ENCODE peak calls at places on chromosomes 1 and 21, in five cellular contexts. One of them, this sample, is unnamed. For H3K27me3 and H3K4me1, the result is how much of the 10 kb centered on the place peaks cover.

GRCh38 chr1:43005460-43006351 is 47.0 kb upstream of the SLC2A1 start:
- DNase-seq in sigmoid colon: no peak
- DNase-seq in tibial nerve: no peak
- DNase-seq in transverse colon: no peak
- DNase-seq in ovary: no peak
- DNase-seq in this sample: no peak

GRCh38 chr1:43237131-43237530 is 32.7 kb upstream of the TMEM125 start:
- DNase-seq in sigmoid colon: no peak
- DNase-seq in tibial nerve: no peak
- DNase-seq in transverse colon: no peak
- DNase-seq in ovary: no peak
- DNase-seq in this sample: no peak

GRCh38 chr1:162236201-162236600 is 140.5 kb downstream of the SPATA46 start:
- DNase-seq in sigmoid colon: no peak
- DNase-seq in tibial nerve: no peak
- DNase-seq in transverse colon: no peak
- DNase-seq in ovary: no peak
- DNase-seq in this sample: no peak

GRCh38 chr1:10754571-10755329 is 41.7 kb downstream of the CASZ1 start:
- DNase-seq in sigmoid colon: no peak
- DNase-seq in tibial nerve: no peak
- DNase-seq in transverse colon: no peak
- DNase-seq in ovary: no peak
- DNase-seq in this sample: no peak

GRCh38 chr1:12404918-12405317 is 175.1 kb downstream of the VPS13D start:
- DNase-seq in sigmoid colon: no peak
- DNase-seq in tibial nerve: no peak
- DNase-seq in transverse colon: no peak
- DNase-seq in ovary: no peak
- DNase-seq in this sample: no peak

GRCh38 chr1:187313115-187313514 is 484.4 kb downstream of the PLA2G4A start:
- DNase-seq in sigmoid colon: no peak
- DNase-seq in tibial nerve: no peak
- DNase-seq in transverse colon: no peak
- DNase-seq in ovary: no peak
- DNase-seq in this sample: no peak

GRCh38 chr1:165738794-165739193 is 29.9 kb downstream of the TMCO1 start:
- DNase-seq in sigmoid colon: no peak
- DNase-seq in tibial nerve: no peak
- DNase-seq in transverse colon: no peak
- DNase-seq in ovary: no peak
- DNase-seq in this sample: no peak

GRCh38 chr1:84996846-84997666 is at the start of gene MCOLN2:
- DNase-seq in sigmoid colon: no peak
- DNase-seq in tibial nerve: no peak
- DNase-seq in transverse colon: peak
- DNase-seq in ovary: no peak
- DNase-seq in this sample: no peak

GRCh38 chr1:21511579-21512522 is 2.6 kb downstream of the ALPL start:
- DNase-seq in sigmoid colon: peak
- DNase-seq in tibial nerve: peak
- DNase-seq in transverse colon: peak
- DNase-seq in ovary: peak
- DNase-seq in this sample: no peak

GRCh38 chr1:31788825-31789256 is 24.7 kb upstream of the ADGRB2 start:
- DNase-seq in sigmoid colon: no peak
- DNase-seq in tibial nerve: no peak
- DNase-seq in transverse colon: no peak
- DNase-seq in ovary: no peak
- DNase-seq in this sample: no peak

GRCh38 chr21:44880762-44881585 is 7.5 kb upstream of the PTTG1IP start:
- DNase-seq in sigmoid colon: peak
- DNase-seq in tibial nerve: peak
- DNase-seq in transverse colon: no peak
- DNase-seq in ovary: no peak
- DNase-seq in this sample: no peak

GRCh38 chr1:22712502-22713271 is 2.0 kb downstream of the EPHB2 start:
- DNase-seq in sigmoid colon: no peak
- DNase-seq in tibial nerve: no peak
- DNase-seq in transverse colon: peak
- DNase-seq in ovary: no peak
- DNase-seq in this sample: no peak

GRCh38 chr1:246476771-246477170 is 30.3 kb downstream of the SMYD3 start:
- DNase-seq in sigmoid colon: no peak
- DNase-seq in tibial nerve: no peak
- DNase-seq in transverse colon: no peak
- DNase-seq in ovary: no peak
- DNase-seq in this sample: no peak

GRCh38 chr1:7302126-7302525 is 469.0 kb upstream of the VAMP3 start:
- DNase-seq in sigmoid colon: no peak
- DNase-seq in tibial nerve: no peak
- DNase-seq in transverse colon: no peak
- DNase-seq in ovary: no peak
- DNase-seq in this sample: peak

GRCh38 chr1:35929730-35930592 is 944 bp upstream of the AGO3 start:
- DNase-seq in sigmoid colon: peak
- DNase-seq in tibial nerve: peak
- DNase-seq in transverse colon: peak
- DNase-seq in ovary: peak
- DNase-seq in this sample: peak

GRCh38 chr1:230083746-230084407 is 16.8 kb downstream of the GALNT2 start:
- DNase-seq in sigmoid colon: no peak
- DNase-seq in tibial nerve: no peak
- DNase-seq in transverse colon: no peak
- DNase-seq in ovary: no peak
- DNase-seq in this sample: no peak

GRCh38 chr1:230085178-230085515 is 18.1 kb downstream of the GALNT2 start:
- DNase-seq in sigmoid colon: no peak
- DNase-seq in tibial nerve: no peak
- DNase-seq in transverse colon: no peak
- DNase-seq in ovary: no peak
- DNase-seq in this sample: no peak

GRCh38 chr1:230086152-230086551 is 19.1 kb downstream of the GALNT2 start:
- DNase-seq in sigmoid colon: no peak
- DNase-seq in tibial nerve: no peak
- DNase-seq in transverse colon: no peak
- DNase-seq in ovary: no peak
- DNase-seq in this sample: no peak

GRCh38 chr1:230083053-230083452 is 16.0 kb downstream of the GALNT2 start:
- DNase-seq in sigmoid colon: no peak
- DNase-seq in tibial nerve: no peak
- DNase-seq in transverse colon: no peak
- DNase-seq in ovary: no peak
- DNase-seq in this sample: no peak

DNA sequence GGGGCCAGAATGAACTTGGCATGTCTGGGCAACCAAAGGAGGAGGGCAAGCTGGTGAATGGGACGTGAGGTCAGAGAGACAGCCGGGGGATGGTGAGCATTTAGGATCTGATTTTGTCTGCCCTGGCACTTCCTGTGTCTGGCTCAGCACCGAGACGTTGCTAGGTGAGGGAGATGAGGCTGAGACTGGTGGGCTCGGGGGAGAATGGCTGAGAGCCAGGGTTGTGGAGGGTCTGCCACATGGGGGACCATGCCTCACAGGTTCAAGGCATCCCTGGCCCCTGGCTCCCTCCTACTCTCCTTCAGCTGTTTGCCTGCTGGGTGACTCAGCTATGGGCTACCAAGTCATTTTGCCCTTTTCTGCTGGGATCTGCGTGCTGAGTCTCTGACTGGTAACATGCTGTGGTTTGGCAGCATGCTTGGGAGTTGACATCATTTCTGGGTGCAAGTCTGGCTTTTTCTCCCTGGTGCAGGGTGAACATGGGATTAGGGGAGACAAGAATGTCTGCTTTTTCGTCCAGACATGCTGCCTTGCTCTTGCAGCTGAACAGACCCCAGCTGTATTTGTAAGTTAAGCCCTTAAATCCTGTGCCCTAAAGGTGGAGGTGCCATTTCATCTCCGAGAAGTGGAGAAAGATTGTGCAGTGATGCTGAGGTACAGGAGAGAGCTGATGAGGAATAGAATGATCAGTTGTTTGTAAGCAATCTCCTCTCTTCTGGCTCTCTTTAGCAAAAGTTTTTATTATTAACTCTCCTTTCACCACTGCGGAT is 17.6 kb downstream of the GALNT2 start:
- DNase-seq in sigmoid colon: no peak
- DNase-seq in tibial nerve: peak
- DNase-seq in transverse colon: peak
- DNase-seq in ovary: peak
- DNase-seq in this sample: no peak
- TF ChIP-seq EP300 in sigmoid colon: no peak
- TF ChIP-seq EP300 in tibial nerve: peak
- TF ChIP-seq EP300 in transverse colon: no peak
- TF ChIP-seq EP300 in ovary: no peak
- TF ChIP-seq EP300 in this sample: no peak

GRCh38 chr1:2929335-2929734 is 91.9 kb upstream of the ACTRT2 start:
- DNase-seq in sigmoid colon: no peak
- DNase-seq in tibial nerve: no peak
- DNase-seq in transverse colon: no peak
- DNase-seq in ovary: no peak
- DNase-seq in this sample: no peak
- H3K27me3 ChIP-seq in sigmoid colon: half or more
- H3K27me3 ChIP-seq in tibial nerve: half or more
- H3K27me3 ChIP-seq in transverse colon: under half
- H3K27me3 ChIP-seq in ovary: under half
- H3K27me3 ChIP-seq in this sample: under half

DNA sequence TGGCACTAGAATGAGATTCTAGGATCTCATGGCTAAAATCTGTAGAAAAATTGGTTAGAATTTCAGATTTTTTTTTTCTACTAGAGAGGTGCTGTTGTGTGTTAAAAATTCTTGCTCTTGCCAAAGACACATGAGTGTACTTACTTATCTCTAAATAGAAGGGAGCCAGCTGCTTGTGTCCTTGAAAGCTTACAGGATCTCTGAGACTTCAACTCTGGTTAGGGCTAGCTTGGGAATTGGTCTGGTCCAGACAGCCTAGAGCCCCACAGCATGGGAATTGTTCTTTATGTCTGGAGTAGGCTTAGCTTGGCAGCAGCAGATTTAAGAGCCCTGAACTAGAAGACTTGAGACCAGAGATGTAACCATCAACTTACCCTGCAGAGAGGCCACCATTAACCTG is 37.3 kb downstream of the MACO1 start:
- DNase-seq in sigmoid colon: no peak
- DNase-seq in tibial nerve: no peak
- DNase-seq in transverse colon: no peak
- DNase-seq in ovary: peak
- DNase-seq in this sample: no peak
- H3K4me1 ChIP-seq in sigmoid colon: under half
- H3K4me1 ChIP-seq in tibial nerve: under half
- H3K4me1 ChIP-seq in transverse colon: under half
- H3K4me1 ChIP-seq in ovary: under half
- H3K4me1 ChIP-seq in this sample: under half

DNA sequence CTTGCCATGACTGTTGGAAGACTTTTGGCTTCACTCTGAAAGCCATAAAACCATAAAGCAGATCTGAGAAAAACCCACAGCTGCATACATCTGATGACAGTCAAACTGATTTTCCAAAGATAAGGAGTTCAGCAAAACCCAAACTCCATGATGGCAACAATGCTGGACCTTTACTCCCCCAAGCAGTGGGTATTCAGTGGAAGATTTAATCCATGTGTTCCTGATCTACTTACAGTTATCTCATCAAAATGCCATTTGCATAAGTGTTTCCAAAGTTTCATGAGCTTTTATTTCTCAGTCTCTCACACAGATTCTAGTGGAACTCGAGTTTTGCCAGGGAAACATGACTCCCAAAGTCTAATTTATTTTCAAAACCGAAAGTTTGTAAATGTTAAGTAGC is 184.9 kb downstream of the ZC3H11B start:
- DNase-seq in sigmoid colon: no peak
- DNase-seq in tibial nerve: no peak
- DNase-seq in transverse colon: no peak
- DNase-seq in ovary: no peak
- DNase-seq in this sample: no peak
- TF ChIP-seq EP300 in sigmoid colon: no peak
- TF ChIP-seq EP300 in tibial nerve: no peak
- TF ChIP-seq EP300 in transverse colon: no peak
- TF ChIP-seq EP300 in ovary: no peak
- TF ChIP-seq EP300 in this sample: no peak

GRCh38 chr1:240029418-240029817 is 62.3 kb upstream of the FMN2 start:
- DNase-seq in sigmoid colon: no peak
- DNase-seq in tibial nerve: no peak
- DNase-seq in transverse colon: no peak
- DNase-seq in ovary: no peak
- DNase-seq in this sample: no peak
- H3K27me3 ChIP-seq in sigmoid colon: under half
- H3K27me3 ChIP-seq in tibial nerve: under half
- H3K27me3 ChIP-seq in transverse colon: under half
- H3K27me3 ChIP-seq in ovary: under half
- H3K27me3 ChIP-seq in this sample: under half

DNA sequence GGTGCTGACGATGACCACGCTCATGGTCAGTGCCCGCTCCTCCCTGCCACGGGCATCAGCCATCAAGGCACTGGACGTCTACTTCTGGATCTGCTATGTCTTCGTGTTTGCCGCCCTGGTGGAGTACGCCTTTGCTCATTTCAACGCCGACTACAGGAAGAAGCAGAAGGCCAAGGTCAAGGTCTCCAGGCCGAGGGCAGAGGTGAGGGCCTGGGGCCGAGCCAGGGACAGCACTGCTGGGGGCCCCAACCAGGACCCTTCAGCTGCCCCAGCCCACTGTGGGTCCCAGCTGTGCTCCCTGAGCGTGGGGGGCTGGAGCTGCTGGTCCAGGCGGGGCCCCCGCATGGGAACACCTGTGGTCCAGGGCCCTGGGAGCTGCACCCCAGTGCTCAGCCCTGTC is 10.4 kb downstream of the GABRD start:
- DNase-seq in sigmoid colon: no peak
- DNase-seq in tibial nerve: no peak
- DNase-seq in transverse colon: no peak
- DNase-seq in ovary: no peak
- DNase-seq in this sample: no peak
- H3K4me1 ChIP-seq in sigmoid colon: under half
- H3K4me1 ChIP-seq in tibial nerve: under half
- H3K4me1 ChIP-seq in transverse colon: under half
- H3K4me1 ChIP-seq in ovary: under half
- H3K4me1 ChIP-seq in this sample: under half

DNA sequence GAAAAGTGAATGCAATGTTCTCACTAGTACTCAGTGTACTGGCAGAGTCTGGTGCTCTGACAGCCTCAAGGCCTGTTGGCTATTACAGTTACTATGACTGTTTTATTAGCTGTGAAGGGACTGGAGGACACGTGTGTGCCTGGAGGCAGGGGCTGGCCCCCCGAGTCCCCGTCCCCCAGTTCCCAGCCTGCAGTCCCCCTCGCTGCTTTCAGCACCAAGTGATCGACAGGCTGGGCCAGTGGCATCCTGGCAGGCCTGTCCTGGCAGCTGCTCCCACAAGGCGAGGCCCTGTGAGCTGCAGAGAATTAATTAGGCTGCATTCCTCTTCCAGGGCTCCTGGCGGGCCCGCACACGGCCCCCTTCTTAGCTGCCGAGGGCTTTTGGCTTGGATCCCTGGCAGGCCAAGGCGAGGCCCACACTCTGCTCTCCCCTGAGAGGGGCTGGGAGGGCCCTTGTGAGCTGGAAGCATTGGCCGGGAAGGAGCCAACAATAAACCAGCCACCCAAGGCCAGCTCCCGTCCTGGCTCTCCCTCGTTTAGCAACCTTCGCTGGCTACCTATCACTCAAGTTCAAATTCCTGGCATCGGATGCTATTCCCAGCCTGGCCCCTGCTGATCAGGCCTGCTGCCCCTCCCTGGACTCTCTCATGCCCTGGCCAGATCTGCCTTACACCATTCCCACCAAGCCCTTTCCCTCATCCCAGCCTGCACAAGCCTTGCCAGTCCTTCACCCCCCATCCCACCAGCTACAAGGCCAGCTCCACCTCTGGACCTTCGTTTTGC is 9.8 kb downstream of the EDN2 start:
- DNase-seq in sigmoid colon: peak
- DNase-seq in tibial nerve: no peak
- DNase-seq in transverse colon: peak
- DNase-seq in ovary: peak
- DNase-seq in this sample: no peak
- TF ChIP-seq EP300 in sigmoid colon: peak
- TF ChIP-seq EP300 in tibial nerve: peak
- TF ChIP-seq EP300 in transverse colon: peak
- TF ChIP-seq EP300 in ovary: no peak
- TF ChIP-seq EP300 in this sample: peak

This sample was measured in esophagus muscularis mucosa.